ENCODE peak calls at places on chromosome X, in ten cellular contexts. One of them, this sample, is unnamed.

GRCh38 chrX:152824841-152825374 is 5.6 kb downstream of the CETN2 start:
- DNase-seq in T-helper 9 cell: no peak
- DNase-seq in astrocyte of the spinal cord: no peak
- DNase-seq in activated CD4-positive, alpha-beta T cell treated with anti-CD3 and anti-CD28 coated beads, Interleukin-2, amount 50 U/mL, for 1 hour: no peak
- DNase-seq in CD8-positive, alpha-beta memory T cell: no peak
- DNase-seq in Panc1: no peak
- DNase-seq in NCI-H1105 treated with DMSO at 0.1 percent for 48 hours: no peak
- DNase-seq in brain microvascular endothelial cell: no peak
- DNase-seq in stimulated activated naive CD8-positive, alpha-beta T cell treated with anti-CD3 and anti-CD28 coated beads, Interleukin-15, Interleukin-2, amounts not matched to agents 100 U/mL and 50 U/mL, for 24 hours: no peak
- DNase-seq in Daoy: peak
- DNase-seq in this sample: no peak

GRCh38 chrX:136080766-136081165 is 66.6 kb upstream of the FHL1 start:
- DNase-seq in activated CD4-positive, alpha-beta T cell treated with anti-CD3 and anti-CD28 coated beads, Interleukin-2, amount 50 U/mL, for 1 hour: no peak
- DNase-seq in Panc1: no peak
- DNase-seq in CD8-positive, alpha-beta memory T cell: no peak
- DNase-seq in NCI-H1105 treated with DMSO at 0.1 percent for 48 hours: no peak
- DNase-seq in T-helper 9 cell: no peak
- DNase-seq in astrocyte of the spinal cord: no peak
- DNase-seq in Daoy: no peak
- DNase-seq in brain microvascular endothelial cell: no peak
- DNase-seq in stimulated activated naive CD8-positive, alpha-beta T cell treated with anti-CD3 and anti-CD28 coated beads, Interleukin-15, Interleukin-2, amounts not matched to agents 100 U/mL and 50 U/mL, for 24 hours: no peak
- DNase-seq in this sample: no peak

GRCh38 chrX:10519278-10519677 is 101.1 kb downstream of the MID1 start:
- DNase-seq in activated CD4-positive, alpha-beta T cell treated with anti-CD3 and anti-CD28 coated beads, Interleukin-2, amount 50 U/mL, for 1 hour: no peak
- DNase-seq in NCI-H1105 treated with DMSO at 0.1 percent for 48 hours: no peak
- DNase-seq in CD8-positive, alpha-beta memory T cell: no peak
- DNase-seq in stimulated activated naive CD8-positive, alpha-beta T cell treated with anti-CD3 and anti-CD28 coated beads, Interleukin-15, Interleukin-2, amounts not matched to agents 100 U/mL and 50 U/mL, for 24 hours: no peak
- DNase-seq in Daoy: no peak
- DNase-seq in astrocyte of the spinal cord: no peak
- DNase-seq in T-helper 9 cell: no peak
- DNase-seq in brain microvascular endothelial cell: no peak
- DNase-seq in Panc1: no peak
- DNase-seq in this sample: no peak

GRCh38 chrX:46251755-46252154 is 293.5 kb downstream of the ZNF674 start:
- DNase-seq in activated CD4-positive, alpha-beta T cell treated with anti-CD3 and anti-CD28 coated beads, Interleukin-2, amount 50 U/mL, for 1 hour: no peak
- DNase-seq in NCI-H1105 treated with DMSO at 0.1 percent for 48 hours: no peak
- DNase-seq in T-helper 9 cell: no peak
- DNase-seq in stimulated activated naive CD8-positive, alpha-beta T cell treated with anti-CD3 and anti-CD28 coated beads, Interleukin-15, Interleukin-2, amounts not matched to agents 100 U/mL and 50 U/mL, for 24 hours: no peak
- DNase-seq in Daoy: peak
- DNase-seq in Panc1: no peak
- DNase-seq in astrocyte of the spinal cord: peak
- DNase-seq in brain microvascular endothelial cell: peak
- DNase-seq in CD8-positive, alpha-beta memory T cell: no peak
- DNase-seq in this sample: no peak

GRCh38 chrX:154648931-154649863 is 4.2 kb downstream of the CTAG2 start:
- DNase-seq in T-helper 9 cell: no peak
- DNase-seq in NCI-H1105 treated with DMSO at 0.1 percent for 48 hours: no peak
- DNase-seq in astrocyte of the spinal cord: no peak
- DNase-seq in activated CD4-positive, alpha-beta T cell treated with anti-CD3 and anti-CD28 coated beads, Interleukin-2, amount 50 U/mL, for 1 hour: no peak
- DNase-seq in brain microvascular endothelial cell: no peak
- DNase-seq in Daoy: no peak
- DNase-seq in stimulated activated naive CD8-positive, alpha-beta T cell treated with anti-CD3 and anti-CD28 coated beads, Interleukin-15, Interleukin-2, amounts not matched to agents 100 U/mL and 50 U/mL, for 24 hours: no peak
- DNase-seq in CD8-positive, alpha-beta memory T cell: no peak
- DNase-seq in Panc1: no peak
- DNase-seq in this sample: no peak

GRCh38 chrX:66408507-66408906 is 230.4 kb downstream of the EDA2R start:
- DNase-seq in Panc1: no peak
- DNase-seq in T-helper 9 cell: no peak
- DNase-seq in stimulated activated naive CD8-positive, alpha-beta T cell treated with anti-CD3 and anti-CD28 coated beads, Interleukin-15, Interleukin-2, amounts not matched to agents 100 U/mL and 50 U/mL, for 24 hours: no peak
- DNase-seq in astrocyte of the spinal cord: no peak
- DNase-seq in Daoy: no peak
- DNase-seq in brain microvascular endothelial cell: no peak
- DNase-seq in NCI-H1105 treated with DMSO at 0.1 percent for 48 hours: peak
- DNase-seq in CD8-positive, alpha-beta memory T cell: no peak
- DNase-seq in activated CD4-positive, alpha-beta T cell treated with anti-CD3 and anti-CD28 coated beads, Interleukin-2, amount 50 U/mL, for 1 hour: no peak
- DNase-seq in this sample: no peak

GRCh38 chrX:115630204-115630603 is 69.2 kb downstream of the PLS3 start:
- DNase-seq in NCI-H1105 treated with DMSO at 0.1 percent for 48 hours: no peak
- DNase-seq in Daoy: no peak
- DNase-seq in Panc1: no peak
- DNase-seq in activated CD4-positive, alpha-beta T cell treated with anti-CD3 and anti-CD28 coated beads, Interleukin-2, amount 50 U/mL, for 1 hour: no peak
- DNase-seq in astrocyte of the spinal cord: no peak
- DNase-seq in brain microvascular endothelial cell: no peak
- DNase-seq in stimulated activated naive CD8-positive, alpha-beta T cell treated with anti-CD3 and anti-CD28 coated beads, Interleukin-15, Interleukin-2, amounts not matched to agents 100 U/mL and 50 U/mL, for 24 hours: no peak
- DNase-seq in CD8-positive, alpha-beta memory T cell: no peak
- DNase-seq in T-helper 9 cell: no peak
- DNase-seq in this sample: no peak

GRCh38 chrX:154378059-154378798 is 866 bp upstream of the EMD start:
- DNase-seq in stimulated activated naive CD8-positive, alpha-beta T cell treated with anti-CD3 and anti-CD28 coated beads, Interleukin-15, Interleukin-2, amounts not matched to agents 100 U/mL and 50 U/mL, for 24 hours: peak
- DNase-seq in Panc1: no peak
- DNase-seq in CD8-positive, alpha-beta memory T cell: peak
- DNase-seq in Daoy: peak
- DNase-seq in brain microvascular endothelial cell: no peak
- DNase-seq in activated CD4-positive, alpha-beta T cell treated with anti-CD3 and anti-CD28 coated beads, Interleukin-2, amount 50 U/mL, for 1 hour: peak
- DNase-seq in NCI-H1105 treated with DMSO at 0.1 percent for 48 hours: peak
- DNase-seq in T-helper 9 cell: no peak
- DNase-seq in astrocyte of the spinal cord: peak
- DNase-seq in this sample: no peak

GRCh38 chrX:35380808-35381700 is 417.1 kb upstream of the MAGEB16 start:
- DNase-seq in NCI-H1105 treated with DMSO at 0.1 percent for 48 hours: peak
- DNase-seq in activated CD4-positive, alpha-beta T cell treated with anti-CD3 and anti-CD28 coated beads, Interleukin-2, amount 50 U/mL, for 1 hour: no peak
- DNase-seq in astrocyte of the spinal cord: peak
- DNase-seq in CD8-positive, alpha-beta memory T cell: no peak
- DNase-seq in Daoy: no peak
- DNase-seq in T-helper 9 cell: no peak
- DNase-seq in Panc1: peak
- DNase-seq in stimulated activated naive CD8-positive, alpha-beta T cell treated with anti-CD3 and anti-CD28 coated beads, Interleukin-15, Interleukin-2, amounts not matched to agents 100 U/mL and 50 U/mL, for 24 hours: no peak
- DNase-seq in brain microvascular endothelial cell: no peak
- DNase-seq in this sample: peak

GRCh38 chrX:20313889-20314288 is 47.2 kb upstream of the RPS6KA3 start:
- DNase-seq in NCI-H1105 treated with DMSO at 0.1 percent for 48 hours: no peak
- DNase-seq in stimulated activated naive CD8-positive, alpha-beta T cell treated with anti-CD3 and anti-CD28 coated beads, Interleukin-15, Interleukin-2, amounts not matched to agents 100 U/mL and 50 U/mL, for 24 hours: no peak
- DNase-seq in activated CD4-positive, alpha-beta T cell treated with anti-CD3 and anti-CD28 coated beads, Interleukin-2, amount 50 U/mL, for 1 hour: no peak
- DNase-seq in brain microvascular endothelial cell: no peak
- DNase-seq in CD8-positive, alpha-beta memory T cell: no peak
- DNase-seq in Panc1: no peak
- DNase-seq in T-helper 9 cell: no peak
- DNase-seq in astrocyte of the spinal cord: no peak
- DNase-seq in Daoy: no peak
- DNase-seq in this sample: no peak

GRCh38 chrX:86141786-86142185 is 6.5 kb upstream of the DACH2 start:
- DNase-seq in Panc1: no peak
- DNase-seq in astrocyte of the spinal cord: no peak
- DNase-seq in stimulated activated naive CD8-positive, alpha-beta T cell treated with anti-CD3 and anti-CD28 coated beads, Interleukin-15, Interleukin-2, amounts not matched to agents 100 U/mL and 50 U/mL, for 24 hours: no peak
- DNase-seq in CD8-positive, alpha-beta memory T cell: no peak
- DNase-seq in Daoy: no peak
- DNase-seq in activated CD4-positive, alpha-beta T cell treated with anti-CD3 and anti-CD28 coated beads, Interleukin-2, amount 50 U/mL, for 1 hour: no peak
- DNase-seq in brain microvascular endothelial cell: no peak
- DNase-seq in NCI-H1105 treated with DMSO at 0.1 percent for 48 hours: no peak
- DNase-seq in T-helper 9 cell: no peak
- DNase-seq in this sample: no peak

GRCh38 chrX:148500428-148501120 is at the start of gene AFF2:
- DNase-seq in astrocyte of the spinal cord: peak
- DNase-seq in Panc1: no peak
- DNase-seq in Daoy: peak
- DNase-seq in CD8-positive, alpha-beta memory T cell: no peak
- DNase-seq in T-helper 9 cell: peak
- DNase-seq in brain microvascular endothelial cell: peak
- DNase-seq in stimulated activated naive CD8-positive, alpha-beta T cell treated with anti-CD3 and anti-CD28 coated beads, Interleukin-15, Interleukin-2, amounts not matched to agents 100 U/mL and 50 U/mL, for 24 hours: peak
- DNase-seq in NCI-H1105 treated with DMSO at 0.1 percent for 48 hours: peak
- DNase-seq in activated CD4-positive, alpha-beta T cell treated with anti-CD3 and anti-CD28 coated beads, Interleukin-2, amount 50 U/mL, for 1 hour: peak
- DNase-seq in this sample: peak

GRCh38 chrX:68199062-68199848 is 234.0 kb downstream of the OPHN1 start:
- DNase-seq in astrocyte of the spinal cord: no peak
- DNase-seq in activated CD4-positive, alpha-beta T cell treated with anti-CD3 and anti-CD28 coated beads, Interleukin-2, amount 50 U/mL, for 1 hour: no peak
- DNase-seq in stimulated activated naive CD8-positive, alpha-beta T cell treated with anti-CD3 and anti-CD28 coated beads, Interleukin-15, Interleukin-2, amounts not matched to agents 100 U/mL and 50 U/mL, for 24 hours: no peak
- DNase-seq in NCI-H1105 treated with DMSO at 0.1 percent for 48 hours: no peak
- DNase-seq in brain microvascular endothelial cell: no peak
- DNase-seq in CD8-positive, alpha-beta memory T cell: no peak
- DNase-seq in Panc1: no peak
- DNase-seq in T-helper 9 cell: no peak
- DNase-seq in Daoy: no peak
- DNase-seq in this sample: no peak

GRCh38 chrX:51614353-51614752 is 4.4 kb downstream of the CENPVL3 start:
- DNase-seq in NCI-H1105 treated with DMSO at 0.1 percent for 48 hours: peak
- DNase-seq in activated CD4-positive, alpha-beta T cell treated with anti-CD3 and anti-CD28 coated beads, Interleukin-2, amount 50 U/mL, for 1 hour: no peak
- DNase-seq in astrocyte of the spinal cord: peak
- DNase-seq in T-helper 9 cell: no peak
- DNase-seq in brain microvascular endothelial cell: peak
- DNase-seq in Daoy: peak
- DNase-seq in stimulated activated naive CD8-positive, alpha-beta T cell treated with anti-CD3 and anti-CD28 coated beads, Interleukin-15, Interleukin-2, amounts not matched to agents 100 U/mL and 50 U/mL, for 24 hours: no peak
- DNase-seq in CD8-positive, alpha-beta memory T cell: no peak
- DNase-seq in Panc1: peak
- DNase-seq in this sample: no peak

GRCh38 chrX:100410083-100410590 is at the start of gene PCDH19:
- DNase-seq in Daoy: peak
- DNase-seq in astrocyte of the spinal cord: peak
- DNase-seq in brain microvascular endothelial cell: peak
- DNase-seq in stimulated activated naive CD8-positive, alpha-beta T cell treated with anti-CD3 and anti-CD28 coated beads, Interleukin-15, Interleukin-2, amounts not matched to agents 100 U/mL and 50 U/mL, for 24 hours: peak
- DNase-seq in T-helper 9 cell: no peak
- DNase-seq in NCI-H1105 treated with DMSO at 0.1 percent for 48 hours: peak
- DNase-seq in activated CD4-positive, alpha-beta T cell treated with anti-CD3 and anti-CD28 coated beads, Interleukin-2, amount 50 U/mL, for 1 hour: peak
- DNase-seq in CD8-positive, alpha-beta memory T cell: no peak
- DNase-seq in Panc1: no peak
- DNase-seq in this sample: no peak

GRCh38 chrX:103413981-103414380 is 37.6 kb downstream of the BEX3 start:
- DNase-seq in activated CD4-positive, alpha-beta T cell treated with anti-CD3 and anti-CD28 coated beads, Interleukin-2, amount 50 U/mL, for 1 hour: no peak
- DNase-seq in stimulated activated naive CD8-positive, alpha-beta T cell treated with anti-CD3 and anti-CD28 coated beads, Interleukin-15, Interleukin-2, amounts not matched to agents 100 U/mL and 50 U/mL, for 24 hours: no peak
- DNase-seq in brain microvascular endothelial cell: no peak
- DNase-seq in CD8-positive, alpha-beta memory T cell: no peak
- DNase-seq in NCI-H1105 treated with DMSO at 0.1 percent for 48 hours: no peak
- DNase-seq in T-helper 9 cell: no peak
- DNase-seq in astrocyte of the spinal cord: no peak
- DNase-seq in Panc1: no peak
- DNase-seq in Daoy: no peak
- DNase-seq in this sample: no peak

GRCh38 chrX:110871839-110872238 is 76.2 kb upstream of the CHRDL1 start:
- DNase-seq in activated CD4-positive, alpha-beta T cell treated with anti-CD3 and anti-CD28 coated beads, Interleukin-2, amount 50 U/mL, for 1 hour: no peak
- DNase-seq in T-helper 9 cell: no peak
- DNase-seq in Panc1: no peak
- DNase-seq in stimulated activated naive CD8-positive, alpha-beta T cell treated with anti-CD3 and anti-CD28 coated beads, Interleukin-15, Interleukin-2, amounts not matched to agents 100 U/mL and 50 U/mL, for 24 hours: no peak
- DNase-seq in astrocyte of the spinal cord: no peak
- DNase-seq in NCI-H1105 treated with DMSO at 0.1 percent for 48 hours: no peak
- DNase-seq in CD8-positive, alpha-beta memory T cell: no peak
- DNase-seq in Daoy: no peak
- DNase-seq in brain microvascular endothelial cell: no peak
- DNase-seq in this sample: no peak

GRCh38 chrX:71992711-71993110 is 82.1 kb downstream of the NHSL2 start:
- DNase-seq in astrocyte of the spinal cord: no peak
- DNase-seq in Panc1: no peak
- DNase-seq in T-helper 9 cell: peak
- DNase-seq in CD8-positive, alpha-beta memory T cell: peak
- DNase-seq in Daoy: no peak
- DNase-seq in stimulated activated naive CD8-positive, alpha-beta T cell treated with anti-CD3 and anti-CD28 coated beads, Interleukin-15, Interleukin-2, amounts not matched to agents 100 U/mL and 50 U/mL, for 24 hours: peak
- DNase-seq in NCI-H1105 treated with DMSO at 0.1 percent for 48 hours: no peak
- DNase-seq in brain microvascular endothelial cell: no peak
- DNase-seq in activated CD4-positive, alpha-beta T cell treated with anti-CD3 and anti-CD28 coated beads, Interleukin-2, amount 50 U/mL, for 1 hour: peak
- DNase-seq in this sample: no peak

GRCh38 chrX:96771500-96771899 is 86.9 kb downstream of the DIAPH2 start:
- DNase-seq in activated CD4-positive, alpha-beta T cell treated with anti-CD3 and anti-CD28 coated beads, Interleukin-2, amount 50 U/mL, for 1 hour: no peak
- DNase-seq in Daoy: no peak
- DNase-seq in brain microvascular endothelial cell: no peak
- DNase-seq in Panc1: no peak
- DNase-seq in NCI-H1105 treated with DMSO at 0.1 percent for 48 hours: no peak
- DNase-seq in astrocyte of the spinal cord: no peak
- DNase-seq in T-helper 9 cell: no peak
- DNase-seq in CD8-positive, alpha-beta memory T cell: no peak
- DNase-seq in stimulated activated naive CD8-positive, alpha-beta T cell treated with anti-CD3 and anti-CD28 coated beads, Interleukin-15, Interleukin-2, amounts not matched to agents 100 U/mL and 50 U/mL, for 24 hours: no peak
- DNase-seq in this sample: no peak

GRCh38 chrX:153412746-153413720 is 1.8 kb downstream of the ZFP92 start:
- DNase-seq in CD8-positive, alpha-beta memory T cell: no peak
- DNase-seq in Daoy: no peak
- DNase-seq in stimulated activated naive CD8-positive, alpha-beta T cell treated with anti-CD3 and anti-CD28 coated beads, Interleukin-15, Interleukin-2, amounts not matched to agents 100 U/mL and 50 U/mL, for 24 hours: no peak
- DNase-seq in astrocyte of the spinal cord: no peak
- DNase-seq in activated CD4-positive, alpha-beta T cell treated with anti-CD3 and anti-CD28 coated beads, Interleukin-2, amount 50 U/mL, for 1 hour: no peak
- DNase-seq in T-helper 9 cell: no peak
- DNase-seq in Panc1: no peak
- DNase-seq in NCI-H1105 treated with DMSO at 0.1 percent for 48 hours: no peak
- DNase-seq in brain microvascular endothelial cell: no peak
- DNase-seq in this sample: peak

GRCh38 chrX:14039344-14039743 is 9.7 kb upstream of the GEMIN8 start:
- DNase-seq in Daoy: peak
- DNase-seq in NCI-H1105 treated with DMSO at 0.1 percent for 48 hours: peak
- DNase-seq in brain microvascular endothelial cell: peak
- DNase-seq in stimulated activated naive CD8-positive, alpha-beta T cell treated with anti-CD3 and anti-CD28 coated beads, Interleukin-15, Interleukin-2, amounts not matched to agents 100 U/mL and 50 U/mL, for 24 hours: peak
- DNase-seq in astrocyte of the spinal cord: peak
- DNase-seq in CD8-positive, alpha-beta memory T cell: peak
- DNase-seq in T-helper 9 cell: peak
- DNase-seq in activated CD4-positive, alpha-beta T cell treated with anti-CD3 and anti-CD28 coated beads, Interleukin-2, amount 50 U/mL, for 1 hour: peak
- DNase-seq in Panc1: no peak
- DNase-seq in this sample: peak

GRCh38 chrX:84175274-84175673 is 12.7 kb downstream of the RPS6KA6 start:
- DNase-seq in Daoy: no peak
- DNase-seq in T-helper 9 cell: no peak
- DNase-seq in CD8-positive, alpha-beta memory T cell: no peak
- DNase-seq in brain microvascular endothelial cell: no peak
- DNase-seq in stimulated activated naive CD8-positive, alpha-beta T cell treated with anti-CD3 and anti-CD28 coated beads, Interleukin-15, Interleukin-2, amounts not matched to agents 100 U/mL and 50 U/mL, for 24 hours: no peak
- DNase-seq in NCI-H1105 treated with DMSO at 0.1 percent for 48 hours: no peak
- DNase-seq in astrocyte of the spinal cord: no peak
- DNase-seq in activated CD4-positive, alpha-beta T cell treated with anti-CD3 and anti-CD28 coated beads, Interleukin-2, amount 50 U/mL, for 1 hour: no peak
- DNase-seq in Panc1: no peak
- DNase-seq in this sample: no peak

GRCh38 chrX:136780738-136781137 is at the start of gene ARHGEF6:
- DNase-seq in activated CD4-positive, alpha-beta T cell treated with anti-CD3 and anti-CD28 coated beads, Interleukin-2, amount 50 U/mL, for 1 hour: no peak
- DNase-seq in T-helper 9 cell: no peak
- DNase-seq in brain microvascular endothelial cell: no peak
- DNase-seq in Panc1: no peak
- DNase-seq in stimulated activated naive CD8-positive, alpha-beta T cell treated with anti-CD3 and anti-CD28 coated beads, Interleukin-15, Interleukin-2, amounts not matched to agents 100 U/mL and 50 U/mL, for 24 hours: peak
- DNase-seq in astrocyte of the spinal cord: no peak
- DNase-seq in Daoy: peak
- DNase-seq in NCI-H1105 treated with DMSO at 0.1 percent for 48 hours: no peak
- DNase-seq in CD8-positive, alpha-beta memory T cell: no peak
- DNase-seq in this sample: no peak

GRCh38 chrX:38890963-38891362 is 89.7 kb downstream of the MID1IP1 start:
- DNase-seq in Daoy: no peak
- DNase-seq in Panc1: no peak
- DNase-seq in T-helper 9 cell: no peak
- DNase-seq in brain microvascular endothelial cell: no peak
- DNase-seq in activated CD4-positive, alpha-beta T cell treated with anti-CD3 and anti-CD28 coated beads, Interleukin-2, amount 50 U/mL, for 1 hour: no peak
- DNase-seq in CD8-positive, alpha-beta memory T cell: no peak
- DNase-seq in NCI-H1105 treated with DMSO at 0.1 percent for 48 hours: no peak
- DNase-seq in astrocyte of the spinal cord: no peak
- DNase-seq in stimulated activated naive CD8-positive, alpha-beta T cell treated with anti-CD3 and anti-CD28 coated beads, Interleukin-15, Interleukin-2, amounts not matched to agents 100 U/mL and 50 U/mL, for 24 hours: no peak
- DNase-seq in this sample: no peak

GRCh38 chrX:14529288-14529989 is at the start of gene GLRA2:
- DNase-seq in activated CD4-positive, alpha-beta T cell treated with anti-CD3 and anti-CD28 coated beads, Interleukin-2, amount 50 U/mL, for 1 hour: peak
- DNase-seq in astrocyte of the spinal cord: peak
- DNase-seq in T-helper 9 cell: no peak
- DNase-seq in Panc1: no peak
- DNase-seq in brain microvascular endothelial cell: peak
- DNase-seq in Daoy: no peak
- DNase-seq in NCI-H1105 treated with DMSO at 0.1 percent for 48 hours: no peak
- DNase-seq in stimulated activated naive CD8-positive, alpha-beta T cell treated with anti-CD3 and anti-CD28 coated beads, Interleukin-15, Interleukin-2, amounts not matched to agents 100 U/mL and 50 U/mL, for 24 hours: no peak
- DNase-seq in CD8-positive, alpha-beta memory T cell: no peak
- DNase-seq in this sample: peak

GRCh38 chrX:18886005-18886343 is 97.9 kb downstream of the PHKA2 start:
- DNase-seq in stimulated activated naive CD8-positive, alpha-beta T cell treated with anti-CD3 and anti-CD28 coated beads, Interleukin-15, Interleukin-2, amounts not matched to agents 100 U/mL and 50 U/mL, for 24 hours: peak
- DNase-seq in CD8-positive, alpha-beta memory T cell: no peak
- DNase-seq in activated CD4-positive, alpha-beta T cell treated with anti-CD3 and anti-CD28 coated beads, Interleukin-2, amount 50 U/mL, for 1 hour: no peak
- DNase-seq in astrocyte of the spinal cord: no peak
- DNase-seq in T-helper 9 cell: no peak
- DNase-seq in NCI-H1105 treated with DMSO at 0.1 percent for 48 hours: no peak
- DNase-seq in Panc1: no peak
- DNase-seq in Daoy: no peak
- DNase-seq in brain microvascular endothelial cell: no peak
- DNase-seq in this sample: peak

This sample was measured in NCI-H526.